ENCODE peak calls at places on chromosomes 1 and 21, in five cellular contexts. N, O, B, J and S are unnamed samples.

GRCh38 chr1:7462627-7463026 is 308.5 kb upstream of the VAMP3 start:
- DNase-seq in J (no peak), B (no peak), O (no peak), N (no peak), S (no peak)

GRCh38 chr21:27584266-27584665 is 617.4 kb upstream of the ADAMTS5 start:
- DNase-seq in J (no peak), O (no peak), N (no peak), B (no peak), S (no peak)

GRCh38 chr21:26881504-26882228 is 36.5 kb upstream of the ADAMTS1 start:
- DNase-seq in O (no peak), N (no peak), B (no peak), J (no peak), S (peak; percentile 31)

GRCh38 chr1:178308438-178308837 is 188.3 kb downstream of the CLEC20A start:
- DNase-seq in O (no peak), N (no peak), J (no peak), B (no peak), S (no peak)

GRCh38 chr1:107820797-107821196 is 144.2 kb downstream of the VAV3 start:
- DNase-seq in O (no peak), J (no peak), N (no peak), B (no peak), S (no peak)

GRCh38 chr1:21638531-21639341 is 30.4 kb downstream of the RAP1GAP start:
- DNase-seq in B (peak; percentile 67), N (no peak), O (no peak), J (no peak), S (peak; percentile 70)

GRCh38 chr1:5348732-5349465 is 643.3 kb downstream of the NPHP4 start:
- DNase-seq in B (no peak), J (no peak), O (no peak), N (no peak), S (no peak)

GRCh38 chr1:198531891-198532290 is 8.6 kb downstream of the ATP6V1G3 start:
- DNase-seq in N (no peak), B (no peak), O (no peak), J (no peak), S (no peak)

GRCh38 chr1:205500240-205501218 is 3.9 kb upstream of the CDK18 start:
- DNase-seq in N (no peak), B (no peak), O (no peak), J (no peak), S (no peak)

GRCh38 chr1:108121361-108122143 is 78.6 kb downstream of the SLC25A24 start:
- DNase-seq in B (no peak), J (no peak), O (no peak), N (no peak), S (no peak)

GRCh38 chr1:66085600-66085999 is 292.9 kb downstream of the PDE4B start:
- DNase-seq in B (no peak), N (no peak), J (no peak), O (no peak), S (no peak)

GRCh38 chr21:42308914-42309752 is 6.1 kb downstream of the TFF3 start:
- DNase-seq in B (no peak), N (no peak), J (no peak), O (no peak), S (no peak)

GRCh38 chr1:81170721-81171120 is 630.0 kb upstream of the ADGRL2 start:
- DNase-seq in N (no peak), B (no peak), J (no peak), O (no peak), S (no peak)

GRCh38 chr1:243409284-243409683 is 153.4 kb downstream of the SDCCAG8 start:
- DNase-seq in O (no peak), N (no peak), J (peak; percentile 16), B (no peak), S (no peak)

GRCh38 chr1:38962560-38962959 is 20.9 kb upstream of the RHBDL2 start:
- DNase-seq in O (no peak), N (no peak), J (no peak), B (no peak), S (peak; percentile 29)